ENCODE peak calls at places on chromosomes 3 and 15, in four cellular contexts. L is esophagus squamous epithelium, N is HCT116, Z is A549. H is an unnamed sample.

GRCh38 chr3:140467104-140467577 is 210.7 kb upstream of the TRIM42 start:
- DNase-seq in L (no peak), N (peak), Z (peak), H (peak)

GRCh38 chr3:176147251-176147650 is 1050.0 kb downstream of the TBL1XR1 start:
- DNase-seq in Z (no peak), L (no peak), N (no peak), H (no peak)

GRCh38 chr3:30248423-30248822 is 358.0 kb upstream of the TGFBR2 start:
- DNase-seq in N (no peak), L (no peak), Z (no peak), H (no peak)

GRCh38 chr3:115228266-115228665 is 81.2 kb upstream of the ZBTB20 start:
- DNase-seq in L (no peak), Z (no peak), N (no peak), H (no peak)

GRCh38 chr3:119236756-119237155 is 3.9 kb downstream of the B4GALT4 start:
- DNase-seq in Z (no peak), N (no peak), L (no peak), H (no peak)

GRCh38 chr15:73946046-73946678 is 19.9 kb downstream of the LOXL1 start:
- DNase-seq in Z (no peak), N (no peak), L (no peak), H (no peak)

GRCh38 chr15:100252779-100253417 is 88.9 kb downstream of the ADAMTS17 start:
- DNase-seq in Z (no peak), N (no peak), L (no peak), H (no peak)

GRCh38 chr3:72482589-72483249 is 365.5 kb downstream of the SHQ1 start:
- DNase-seq in N (no peak), L (peak), Z (peak), H (peak)

GRCh38 chr3:187880438-187880837 is 135.2 kb upstream of the BCL6 start:
- DNase-seq in L (no peak), N (no peak), Z (no peak), H (no peak)

GRCh38 chr3:72100062-72100511 is 315.1 kb upstream of the PROK2 start:
- DNase-seq in L (no peak), N (no peak), Z (no peak), H (no peak)

GRCh38 chr15:34721802-34722795 is 32.7 kb downstream of the GJD2 start:
- DNase-seq in N (peak), Z (peak), L (no peak), H (no peak)

GRCh38 chr3:183619624-183620274 is 15.7 kb upstream of the KLHL24 start:
- DNase-seq in L (no peak), Z (no peak), N (no peak), H (peak)

GRCh38 chr3:55884491-55885285 is 397.6 kb upstream of the WNT5A start:
- DNase-seq in N (no peak), Z (no peak), L (no peak), H (no peak)

GRCh38 chr3:113690482-113690881 is 6.0 kb downstream of the USF3 start:
- DNase-seq in L (no peak), N (no peak), Z (no peak), H (no peak)

GRCh38 chr3:42728668-42729364 is 26.2 kb upstream of the HHATL start:
- DNase-seq in L (no peak), Z (no peak), N (no peak), H (no peak)

GRCh38 chr3:176349706-176350105 is 847.6 kb downstream of the TBL1XR1 start:
- DNase-seq in Z (no peak), L (no peak), N (no peak), H (no peak)

GRCh38 chr3:13858768-13859520 is 20.9 kb downstream of the WNT7A start:
- DNase-seq in Z (no peak), L (no peak), N (no peak), H (no peak)

GRCh38 chr3:46065294-46065705 is 38.0 kb upstream of the XCR1 start:
- DNase-seq in L (no peak), Z (no peak), N (peak), H (no peak)

GRCh38 chr3:126432901-126433480 is 38.3 kb downstream of the CFAP100 start:
- DNase-seq in N (no peak), L (no peak), Z (no peak), H (no peak)

GRCh38 chr15:43930079-43930478 is 103.3 kb downstream of the WDR76 start:
- DNase-seq in L (no peak), N (no peak), Z (no peak), H (no peak)

GRCh38 chr3:112635674-112636073 is 5.3 kb downstream of the CCDC80 start:
- DNase-seq in N (no peak), Z (no peak), L (no peak), H (no peak)

GRCh38 chr3:64214697-64215018 is 10.6 kb downstream of the PRICKLE2 start:
- DNase-seq in N (no peak), L (no peak), Z (no peak), H (no peak)

GRCh38 chr3:34132069-34132677 is 333.7 kb downstream of the PDCD6IP start:
- DNase-seq in Z (no peak), L (no peak), N (no peak), H (no peak)

GRCh38 chr3:149493315-149494021 is 19.0 kb downstream of the TM4SF4 start:
- DNase-seq in Z (no peak), N (no peak), L (no peak), H (no peak)

GRCh38 chr15:29535952-29536351 is 266.3 kb upstream of the NSMCE3 start:
- DNase-seq in L (no peak), N (no peak), Z (no peak), H (no peak)

GRCh38 chr3:77055841-77056341 is 16.0 kb downstream of the ROBO2 start:
- DNase-seq in Z (no peak), L (no peak), N (no peak), H (no peak)

GRCh38 chr3:71127463-71128243 is 455.9 kb downstream of the FOXP1 start:
- DNase-seq in Z (no peak), N (no peak), L (no peak), H (no peak)

DNA sequence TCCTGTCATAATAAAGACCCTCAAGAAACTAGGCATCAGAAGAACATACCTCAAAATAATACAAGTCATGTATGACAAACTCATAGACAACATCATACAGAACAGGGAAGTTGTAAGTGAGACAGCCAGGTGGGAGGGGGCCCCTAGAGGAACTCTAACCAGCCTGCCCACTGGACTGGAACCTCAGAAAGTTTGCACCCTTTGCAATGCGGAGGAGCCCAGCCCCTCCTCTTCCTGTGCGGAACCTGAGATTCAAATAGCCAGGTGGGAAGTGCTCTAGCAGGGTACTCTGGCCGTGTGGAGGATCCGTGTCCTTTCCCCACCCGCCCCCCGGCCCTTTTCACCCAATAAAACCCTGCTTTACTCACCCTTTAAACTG is 387.0 kb upstream of the CBLB start:
- DNase-seq in N (no peak), Z (no peak), L (peak), H (no peak)
- TF ChIP-seq POLR2A in N (no peak), Z (no peak), L (no peak), H (no peak)

DNA sequence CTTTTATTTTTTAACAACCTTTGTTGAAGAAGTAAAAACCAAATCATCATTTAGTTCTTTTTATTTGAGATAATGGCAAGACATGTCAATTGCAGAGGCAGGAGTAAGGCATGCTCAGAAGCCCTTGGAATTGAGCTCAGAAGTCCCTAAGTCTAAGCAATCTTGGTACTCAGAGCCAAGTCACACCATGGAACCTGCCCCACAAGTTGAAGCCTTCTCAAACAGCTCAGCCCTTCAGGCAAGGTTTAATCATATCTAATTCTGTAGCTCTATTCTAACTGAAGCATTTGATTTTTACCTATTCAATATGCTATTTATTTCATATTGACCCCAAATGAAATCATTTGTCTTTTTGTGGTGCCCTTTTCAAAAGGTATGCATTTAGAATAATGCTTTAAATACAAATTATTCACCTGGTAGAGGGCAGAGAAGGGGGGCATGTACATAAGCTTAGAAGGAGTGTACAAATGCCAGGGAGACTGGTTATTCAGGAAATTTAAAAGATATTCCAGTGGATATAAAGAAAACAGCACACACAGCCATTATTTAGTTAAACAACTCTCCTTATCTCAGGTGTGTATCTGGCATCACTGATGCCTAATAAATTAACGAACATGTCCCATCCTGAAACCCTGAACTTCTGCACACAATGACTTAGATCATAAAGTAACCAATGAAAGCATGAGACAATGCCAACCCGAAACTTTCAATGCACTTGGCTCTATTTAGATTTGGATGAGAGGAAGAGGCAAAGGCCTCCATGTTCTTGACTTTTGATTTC is 26.3 kb upstream of the TOP2B start:
- DNase-seq in Z (no peak), L (no peak), N (no peak), H (peak)
- TF ChIP-seq POLR2A in Z (no peak), L (no peak), N (no peak), H (no peak)

DNA sequence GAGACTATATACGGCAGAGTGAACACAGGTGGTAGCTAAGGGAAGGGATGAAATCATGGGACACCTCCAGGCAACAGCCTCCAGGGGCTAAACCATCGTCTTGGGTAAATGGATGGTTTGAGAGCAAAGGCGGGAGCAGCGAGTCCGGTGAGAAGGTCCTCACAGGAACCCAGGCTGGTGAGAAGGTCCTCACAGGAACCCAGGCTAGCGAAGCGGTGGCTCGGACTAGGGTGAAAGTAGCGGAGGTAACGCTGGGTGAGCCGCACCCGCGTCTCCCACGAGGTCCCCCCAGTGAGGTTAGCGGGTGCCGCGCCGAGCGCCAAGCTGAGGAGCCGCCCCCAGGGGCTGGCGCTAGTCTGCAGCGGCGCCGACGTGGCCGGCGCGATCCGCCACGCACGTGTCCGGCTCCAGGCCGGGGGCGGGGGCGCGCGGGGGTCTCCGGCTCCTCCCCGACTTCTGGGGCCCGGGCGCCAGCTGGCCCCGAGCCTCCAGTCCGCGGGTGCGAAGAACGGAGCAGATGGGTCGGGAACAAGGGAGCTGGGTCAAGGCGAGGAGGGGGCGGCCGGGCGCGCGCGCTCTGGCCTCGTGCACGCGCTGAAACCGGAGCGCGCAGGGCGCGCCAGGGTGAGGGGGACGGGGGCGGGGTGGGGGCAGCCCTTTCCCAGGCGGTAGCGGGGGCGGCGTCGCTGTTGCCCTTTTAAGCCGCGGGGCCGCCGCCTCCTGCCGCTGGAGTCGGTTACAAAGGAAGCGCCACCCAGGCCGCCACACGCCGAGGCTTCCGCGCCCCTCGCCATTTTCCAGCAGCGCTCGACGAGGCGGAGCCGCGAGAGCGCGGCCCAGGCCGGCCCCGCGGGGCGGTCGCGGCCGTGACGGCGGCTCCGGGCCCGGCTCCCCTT is at the start of gene UBE2Q2:
- DNase-seq in N (no peak), L (no peak), Z (peak), H (peak)
- TF ChIP-seq POLR2A in N (peak), L (no peak), Z (peak), H (no peak)

GRCh38 chr3:125357032-125357658 is 18.0 kb downstream of the ZNF148 start:
- DNase-seq in Z (peak), L (no peak), N (no peak), H (peak)
- TF ChIP-seq POLR2A in Z (peak), L (no peak), N (no peak), H (no peak)

GRCh38 chr15:88623061-88623460 is 1.9 kb downstream of the AEN start:
- DNase-seq in L (no peak), N (peak), Z (peak), H (peak)
- TF ChIP-seq POLR2A in L (no peak), N (no peak), Z (no peak), H (no peak)

DNA sequence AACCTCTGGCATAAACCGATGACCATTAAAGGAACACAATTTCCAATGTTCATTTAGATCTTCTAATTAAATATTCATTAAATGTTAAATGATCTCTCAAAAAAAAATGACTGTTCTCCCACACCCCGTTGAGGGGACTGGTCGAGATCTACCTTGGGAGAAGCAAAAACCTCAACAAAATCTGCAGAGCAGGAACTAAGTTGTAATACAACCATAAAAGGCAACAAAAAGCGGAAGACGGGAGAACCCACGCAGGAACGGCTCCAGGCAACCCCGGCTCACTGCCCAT is 752 bp downstream of the TERC start:
- DNase-seq in Z (no peak), N (no peak), L (no peak), H (no peak)
- TF ChIP-seq POLR2A in Z (no peak), N (no peak), L (no peak), H (no peak)

GRCh38 chr3:156635034-156635433 is 39.4 kb upstream of the TIPARP start:
- DNase-seq in Z (no peak), N (no peak), L (no peak), H (no peak)
- TF ChIP-seq POLR2A in Z (no peak), N (no peak), L (no peak), H (no peak)

DNA sequence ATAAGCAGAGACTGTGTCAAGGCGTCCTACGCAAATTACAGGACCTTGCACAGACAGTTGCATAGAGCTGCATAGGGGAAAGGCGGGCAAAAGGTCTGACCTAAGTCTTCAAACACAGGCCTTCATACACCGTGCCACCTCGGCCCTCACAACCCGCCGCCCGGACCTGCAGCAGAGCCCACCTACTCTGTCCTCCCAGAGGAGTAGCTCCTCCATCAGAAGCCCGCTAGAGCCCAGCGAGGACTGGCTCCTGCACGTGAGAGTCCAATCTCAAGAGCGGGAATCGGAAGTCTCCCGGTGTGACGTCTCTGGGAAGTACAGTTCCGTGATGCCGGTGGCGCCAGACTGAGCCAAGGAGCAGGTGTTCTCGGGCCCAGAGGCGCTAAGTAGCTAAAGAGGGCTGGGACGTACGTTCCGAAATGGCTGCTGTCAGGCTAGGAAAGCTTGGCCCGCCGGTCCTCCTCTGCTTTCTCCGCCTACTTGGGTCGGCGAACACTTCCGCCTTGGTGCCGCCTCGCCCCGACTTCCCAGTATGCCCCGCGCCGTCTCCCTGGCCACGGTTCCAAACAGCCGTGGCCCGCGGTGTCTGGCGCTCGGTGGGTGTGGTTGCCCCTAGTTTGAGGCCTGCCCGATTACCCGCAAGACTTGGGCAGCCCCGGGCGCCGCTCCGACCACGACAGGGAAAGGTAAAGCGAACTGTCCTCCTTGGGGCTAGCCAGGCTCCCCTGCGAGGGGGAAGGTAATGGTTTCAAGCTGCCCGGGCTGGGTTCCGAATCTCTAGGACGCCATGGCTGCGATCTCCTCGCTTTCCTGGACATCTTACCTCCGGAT is at the start of the genes ASTE1 and NEK11:
- DNase-seq in N (peak), Z (peak), L (peak), H (peak)
- TF ChIP-seq POLR2A in N (peak), Z (peak), L (no peak), H (peak)

DNA sequence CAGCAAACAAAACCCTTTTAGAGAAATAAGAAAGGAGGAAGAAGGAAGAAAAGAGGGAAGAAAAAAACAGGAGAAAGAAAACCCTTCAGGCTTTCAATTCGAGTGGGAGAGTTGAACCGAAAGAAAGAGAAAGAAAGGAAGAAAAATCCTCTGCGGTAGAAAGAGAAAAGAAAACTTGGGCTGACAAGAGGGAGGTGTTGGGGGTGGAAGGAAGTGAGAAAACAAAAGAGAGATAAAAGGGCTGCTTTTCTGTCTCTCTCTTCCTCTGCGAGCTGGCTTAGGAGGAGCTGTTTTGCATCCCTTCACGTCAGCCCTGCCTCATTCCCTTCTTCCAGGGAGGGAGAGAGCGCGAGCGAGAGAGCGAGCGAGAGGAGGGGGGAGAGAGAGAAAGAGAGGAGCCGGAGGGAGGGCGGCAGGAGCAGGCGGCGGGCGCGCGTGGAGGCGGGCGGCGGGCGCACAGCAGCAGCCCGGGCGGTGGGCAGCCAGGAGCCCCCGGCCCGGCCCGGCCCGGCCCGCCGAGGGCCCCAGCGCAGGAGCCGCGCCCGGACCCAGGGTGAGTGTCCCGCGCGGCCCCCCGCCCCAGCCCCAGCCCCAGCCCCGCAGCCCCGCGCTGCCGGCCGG is at the start of gene ZNF710:
- DNase-seq in L (no peak), Z (peak), N (no peak), H (peak)
- TF ChIP-seq POLR2A in L (no peak), Z (peak), N (peak), H (no peak)